ENCODE peak calls at places on chromosomes 11 and 22, in six cellular contexts. D is gastrocnemius medialis, Y is A549, I is heart left ventricle, F is dorsolateral prefrontal cortex, V is AG04450. U is an unnamed sample.

GRCh38 chr11:44527476-44527875 is 38.0 kb upstream of the CD82 start:
- DNase-seq in D (no peak), Y (no peak), I (no peak), F (no peak), V (no peak), U (no peak)

GRCh38 chr11:26964335-26964734 is 29.6 kb upstream of the FIBIN start:
- DNase-seq in D (no peak), Y (no peak), I (no peak), F (no peak), V (no peak), U (no peak)

GRCh38 chr22:19853058-19853878 is 1.4 kb downstream of the GNB1L start:
- DNase-seq in D (no peak), Y (no peak), I (no peak), F (no peak), V (no peak), U (no peak)

GRCh38 chr11:10379022-10379421 is 74.1 kb downstream of the ADM start:
- DNase-seq in D (no peak), Y (peak), I (no peak), F (no peak), V (no peak), U (no peak)

GRCh38 chr11:123797065-123797940 is 8.8 kb downstream of the OR6M1 start:
- DNase-seq in D (no peak), Y (no peak), I (no peak), F (no peak), V (no peak), U (no peak)

GRCh38 chr11:107651672-107652071 is 60.2 kb downstream of the SLN start:
- DNase-seq in D (no peak), Y (peak), I (no peak), F (no peak), V (no peak), U (no peak)

GRCh38 chr11:105613183-105613582 is 3.3 kb downstream of the GRIA4 start:
- DNase-seq in D (no peak), Y (no peak), I (no peak), F (no peak), V (no peak), U (no peak)

GRCh38 chr11:108754901-108755625 is 90.2 kb downstream of the DDX10 start:
- DNase-seq in D (peak), Y (no peak), I (no peak), F (no peak), V (no peak), U (no peak)

GRCh38 chr11:76047231-76047630 is 159.1 kb downstream of the WNT11 start:
- DNase-seq in D (no peak), Y (no peak), I (no peak), F (no peak), V (no peak), U (no peak)

GRCh38 chr22:47292546-47293320 is 530.3 kb downstream of the TBC1D22A start:
- DNase-seq in D (no peak), Y (no peak), I (no peak), F (no peak), V (no peak), U (no peak)

GRCh38 chr22:22082229-22082835 is 99.7 kb upstream of the TOP3B start:
- DNase-seq in D (no peak), Y (no peak), I (no peak), F (no peak), V (no peak), U (no peak)

GRCh38 chr11:29280452-29280851 is 736.4 kb downstream of the KCNA4 start:
- DNase-seq in D (no peak), Y (no peak), I (no peak), F (no peak), V (no peak), U (no peak)

GRCh38 chr11:94960488-94960887 is 12.9 kb downstream of the CWC15 start:
- DNase-seq in D (no peak), Y (no peak), I (no peak), F (no peak), V (no peak), U (no peak)

GRCh38 chr11:17014321-17014773 is at the start of gene PLEKHA7:
- DNase-seq in D (no peak), Y (peak), I (no peak), F (no peak), V (no peak), U (no peak)

GRCh38 chr22:28051787-28052356 is 132.8 kb upstream of the PITPNB start:
- DNase-seq in D (no peak), Y (peak), I (peak), F (peak), V (no peak), U (peak)

GRCh38 chr11:112421854-112422253 is 161.2 kb upstream of the PLET1 start:
- DNase-seq in D (no peak), Y (no peak), I (no peak), F (no peak), V (no peak), U (no peak)

GRCh38 chr11:78595431-78596130 is 20.9 kb upstream of the NARS2 start:
- DNase-seq in D (no peak), Y (no peak), I (no peak), F (no peak), V (peak), U (no peak)

GRCh38 chr22:23292453-23293350 is 112.4 kb downstream of the BCR start:
- DNase-seq in D (no peak), Y (no peak), I (no peak), F (no peak), V (no peak), U (no peak)
- H3K27ac ChIP-seq in D (no peak), Y (no peak), I (no peak), F (no peak), V (no peak), U (no peak)

GRCh38 chr11:121298770-121299169 is 6.2 kb downstream of the SC5D start:
- DNase-seq in D (no peak), Y (no peak), I (no peak), F (no peak), V (no peak), U (no peak)

GRCh38 chr11:121297872-121298271 is 5.3 kb downstream of the SC5D start:
- DNase-seq in D (no peak), Y (no peak), I (no peak), F (no peak), V (no peak), U (no peak)

GRCh38 chr11:121293276-121293569 is 652 bp downstream of the SC5D start:
- DNase-seq in D (no peak), Y (no peak), I (no peak), F (no peak), V (no peak), U (no peak)

GRCh38 chr11:121292503-121293275 is at the start of gene SC5D:
- DNase-seq in D (peak), Y (peak), I (peak), F (peak), V (peak), U (peak)

GRCh38 chr11:121295246-121296007 is 2.9 kb downstream of the SC5D start:
- DNase-seq in D (no peak), Y (no peak), I (no peak), F (no peak), V (no peak), U (no peak)
- H3K4me3 ChIP-seq in D (no peak), Y (no peak), I (no peak), F (peak), V (no peak), U (no peak)

GRCh38 chr11:59176330-59176729 is 4.4 kb downstream of the DTX4 start:
- DNase-seq in D (no peak), Y (no peak), I (no peak), F (no peak), V (no peak), U (no peak)

GRCh38 chr11:59174664-59175033 is 2.7 kb downstream of the DTX4 start:
- DNase-seq in D (no peak), Y (no peak), I (no peak), F (no peak), V (no peak), U (no peak)

GRCh38 chr11:59173080-59173963 is 1.4 kb downstream of the DTX4 start:
- DNase-seq in D (no peak), Y (no peak), I (peak), F (no peak), V (no peak), U (no peak)

GRCh38 chr11:59173964-59174663 is 2.2 kb downstream of the DTX4 start:
- DNase-seq in D (no peak), Y (no peak), I (no peak), F (no peak), V (no peak), U (no peak)

DNA sequence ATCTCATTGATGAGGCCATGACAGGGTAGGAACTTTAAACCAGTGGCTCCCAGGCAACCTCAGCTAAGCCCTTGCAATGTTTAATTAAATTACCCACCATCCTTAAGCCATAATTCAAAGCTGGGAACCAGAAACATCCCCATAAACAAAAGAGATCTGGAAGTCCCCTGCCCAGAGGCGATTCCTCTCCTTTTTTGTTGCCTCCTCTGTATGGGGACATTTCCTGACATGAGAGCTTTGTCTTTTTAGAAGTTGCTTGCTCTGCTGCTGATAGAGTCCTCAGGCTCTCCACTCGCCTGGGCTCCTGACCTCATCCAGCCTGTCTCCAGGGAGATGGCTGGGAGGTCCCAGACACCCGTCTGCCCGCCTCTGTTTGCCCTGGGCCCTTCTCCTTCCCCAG is 3.2 kb downstream of the DTX4 start:
- DNase-seq in D (no peak), Y (no peak), I (peak), F (no peak), V (no peak), U (no peak)
- H3K27ac ChIP-seq in D (no peak), Y (peak), I (no peak), F (peak), V (peak), U (no peak)

DNA sequence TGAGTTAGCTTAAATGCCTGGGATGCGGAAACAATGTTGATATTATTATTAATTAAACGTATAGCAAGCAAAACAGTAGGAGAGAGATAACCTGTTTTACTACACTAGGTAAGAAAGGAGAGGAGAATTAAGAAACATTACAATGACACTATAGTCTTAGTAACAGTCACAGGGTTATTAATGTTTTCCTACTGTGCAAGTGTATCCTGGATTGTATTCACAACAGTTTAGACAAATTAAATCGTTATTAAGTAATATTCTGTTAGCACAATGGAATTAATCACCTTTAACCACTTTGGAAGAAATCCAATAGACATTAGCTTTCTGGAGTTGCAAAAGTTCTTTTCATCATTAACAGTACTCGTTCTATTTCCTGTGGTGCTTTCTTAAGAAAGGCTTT is 3.4 kb downstream of the FAM181B start:
- DNase-seq in D (no peak), Y (no peak), I (no peak), F (no peak), V (no peak), U (no peak)
- H3K4me3 ChIP-seq in D (no peak), Y (no peak), I (no peak), F (peak), V (no peak), U (no peak)

GRCh38 chr11:69647761-69648497 is 7.0 kb downstream of the CCND1 start:
- DNase-seq in D (no peak), Y (no peak), I (peak), F (no peak), V (no peak), U (no peak)

GRCh38 chr11:69644962-69645675 is 4.2 kb downstream of the CCND1 start:
- DNase-seq in D (no peak), Y (no peak), I (peak), F (no peak), V (no peak), U (no peak)

GRCh38 chr11:69645801-69646492 is 5.0 kb downstream of the CCND1 start:
- DNase-seq in D (no peak), Y (no peak), I (no peak), F (no peak), V (no peak), U (no peak)

GRCh38 chr11:69647349-69647748 is 6.4 kb downstream of the CCND1 start:
- DNase-seq in D (no peak), Y (no peak), I (peak), F (no peak), V (no peak), U (no peak)

DNA sequence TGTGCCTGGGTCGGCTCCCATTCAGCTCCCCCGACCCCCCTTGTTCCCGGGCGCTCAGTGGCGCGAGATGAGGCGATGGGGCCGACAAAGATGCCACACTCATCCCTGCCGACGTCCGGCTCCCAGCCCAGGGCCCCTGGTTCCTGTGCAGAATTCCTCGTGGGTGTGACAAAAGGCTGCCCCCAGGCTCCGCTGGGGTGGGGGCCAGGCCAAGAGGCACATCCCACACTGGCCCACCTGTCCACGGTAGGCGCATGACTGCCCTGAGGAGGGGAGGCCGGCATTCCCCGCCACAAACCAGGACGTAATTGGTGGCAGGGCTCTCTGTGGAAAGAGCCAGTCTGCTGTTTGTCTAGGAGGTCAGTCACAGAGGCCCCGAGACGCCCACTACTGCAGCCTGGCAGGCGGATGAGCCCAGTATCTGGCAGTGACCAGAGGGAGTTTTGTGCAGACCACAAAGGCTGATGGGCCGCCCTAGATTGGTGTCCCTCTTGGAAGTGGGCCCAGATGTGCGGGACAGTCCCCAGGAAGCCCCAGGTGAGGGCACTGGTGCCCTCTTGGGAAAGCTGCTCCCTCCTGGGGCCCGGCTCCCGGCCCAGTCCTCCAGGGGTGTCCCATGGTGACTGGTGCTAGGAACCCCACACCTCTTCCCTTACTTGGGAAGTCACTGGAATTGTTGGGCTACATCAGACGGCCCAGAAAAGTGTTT is 5.7 kb downstream of the CCND1 start:
- DNase-seq in D (no peak), Y (no peak), I (peak), F (no peak), V (no peak), U (no peak)
- H3K27ac ChIP-seq in D (no peak), Y (peak), I (peak), F (no peak), V (peak), U (no peak)

U was measured in HL-60.